ENCODE peak calls at places on chromosomes 13 and 19, in ten cellular contexts. C, K, Q, V, O, T, N, P, F and B are unnamed samples.

GRCh38 chr13:110853235-110853721 is 61.6 kb downstream of the ANKRD10 start:
- DNase-seq in C (no peak), K (no peak), Q (no peak), V (no peak), O (no peak), T (no peak), N (no peak), P (no peak), F (no peak), B (no peak)

GRCh38 chr19:48558018-48558684 is 6.2 kb downstream of the SULT2B1 start:
- DNase-seq in C (peak), K (no peak), Q (no peak), V (no peak), O (no peak), T (peak), N (no peak), P (peak), F (peak), B (peak)

GRCh38 chr13:106533101-106533939 is 2.1 kb downstream of the EFNB2 start:
- DNase-seq in C (peak), K (no peak), Q (peak), V (no peak), O (peak), T (peak), N (peak), P (peak), F (peak), B (peak)

GRCh38 chr19:10639836-10640235 is 14.3 kb upstream of the ILF3 start:
- DNase-seq in C (no peak), K (no peak), Q (no peak), V (no peak), O (no peak), T (no peak), N (no peak), P (no peak), F (no peak), B (no peak)

GRCh38 chr19:37511186-37511585 is 4.4 kb downstream of the ZNF793 start:
- DNase-seq in C (no peak), K (no peak), Q (no peak), V (no peak), O (no peak), T (no peak), N (no peak), P (no peak), F (no peak), B (no peak)

GRCh38 chr19:53183146-53183545 is 10.0 kb downstream of the ZNF665 start:
- DNase-seq in C (no peak), K (no peak), Q (no peak), V (no peak), O (no peak), T (peak), N (no peak), P (no peak), F (peak), B (no peak)

GRCh38 chr13:71729441-71729840 is 137.6 kb downstream of the DACH1 start:
- DNase-seq in C (no peak), K (no peak), Q (no peak), V (no peak), O (no peak), T (no peak), N (no peak), P (no peak), F (no peak), B (no peak)

GRCh38 chr13:26557393-26558073 is at the start of gene WASF3:
- DNase-seq in C (peak), K (no peak), Q (peak), V (no peak), O (peak), T (peak), N (peak), P (no peak), F (peak), B (peak)

GRCh38 chr13:27339299-27339698 is 68.7 kb downstream of the RASL11A start:
- DNase-seq in C (peak), K (no peak), Q (no peak), V (no peak), O (no peak), T (peak), N (no peak), P (peak), F (peak), B (peak)

GRCh38 chr13:35744566-35745203 is 268.2 kb upstream of the MAB21L1 start:
- DNase-seq in C (peak), K (no peak), Q (no peak), V (no peak), O (no peak), T (no peak), N (no peak), P (no peak), F (no peak), B (no peak)

GRCh38 chr19:10214784-10215183 is 16.3 kb downstream of the S1PR2 start:
- DNase-seq in C (peak), K (no peak), Q (no peak), V (no peak), O (no peak), T (peak), N (no peak), P (no peak), F (peak), B (no peak)

GRCh38 chr19:771332-771785 is 20.4 kb downstream of the MISP start:
- DNase-seq in C (peak), K (no peak), Q (no peak), V (no peak), O (no peak), T (peak), N (no peak), P (peak), F (peak), B (no peak)

GRCh38 chr13:66774046-66774445 is 456.1 kb downstream of the PCDH9 start:
- DNase-seq in C (no peak), K (no peak), Q (no peak), V (no peak), O (no peak), T (no peak), N (no peak), P (no peak), F (no peak), B (no peak)

GRCh38 chr19:38266981-38267597 is 2.7 kb downstream of the SPINT2 start:
- DNase-seq in C (peak), K (no peak), Q (no peak), V (no peak), O (no peak), T (peak), N (no peak), P (peak), F (peak), B (peak)

GRCh38 chr19:6590458-6591319 is at the start of gene CD70:
- DNase-seq in C (no peak), K (no peak), Q (no peak), V (peak), O (no peak), T (peak), N (no peak), P (no peak), F (no peak), B (no peak)

GRCh38 chr19:39333507-39333906 is 2.3 kb downstream of the GMFG start:
- DNase-seq in C (no peak), K (no peak), Q (no peak), V (no peak), O (no peak), T (no peak), N (no peak), P (no peak), F (no peak), B (no peak)

GRCh38 chr13:99403458-99403971 is 96.3 kb upstream of the GPR183 start:
- DNase-seq in C (no peak), K (no peak), Q (no peak), V (peak), O (no peak), T (no peak), N (no peak), P (no peak), F (no peak), B (no peak)

GRCh38 chr13:26707122-26708006 is 53.2 kb downstream of the GPR12 start:
- DNase-seq in C (peak), K (no peak), Q (no peak), V (peak), O (no peak), T (peak), N (peak), P (peak), F (peak), B (peak)

GRCh38 chr13:114071441-114071840 is 61.0 kb downstream of the RASA3 start:
- DNase-seq in C (no peak), K (no peak), Q (no peak), V (no peak), O (no peak), T (no peak), N (no peak), P (peak), F (no peak), B (no peak)

GRCh38 chr19:56477429-56478338 is 539 bp upstream of the ZNF667 start:
- DNase-seq in C (peak), K (peak), Q (no peak), V (no peak), O (peak), T (peak), N (no peak), P (no peak), F (peak), B (peak)

GRCh38 chr13:52850396-52851152 is 2.1 kb upstream of the PCDH8 start:
- DNase-seq in C (peak), K (no peak), Q (peak), V (no peak), O (peak), T (peak), N (peak), P (peak), F (peak), B (peak)

GRCh38 chr19:17205237-17206140 is 9.7 kb upstream of the USE1 start:
- DNase-seq in C (peak), K (no peak), Q (peak), V (peak), O (peak), T (peak), N (no peak), P (peak), F (peak), B (peak)

GRCh38 chr19:16544468-16545231 is 2.4 kb upstream of the CHERP start:
- DNase-seq in C (no peak), K (no peak), Q (no peak), V (no peak), O (no peak), T (no peak), N (no peak), P (no peak), F (no peak), B (no peak)

GRCh38 chr19:51114087-51114714 is 6.0 kb upstream of the CTU1 start:
- DNase-seq in C (no peak), K (no peak), Q (no peak), V (no peak), O (no peak), T (no peak), N (no peak), P (no peak), F (no peak), B (no peak)

GRCh38 chr13:98372886-98373285 is 195.8 kb upstream of the RNF113B start:
- DNase-seq in C (peak), K (no peak), Q (no peak), V (no peak), O (no peak), T (no peak), N (no peak), P (no peak), F (no peak), B (no peak)

GRCh38 chr13:45296259-45296658 is 44.7 kb downstream of the TPT1 start:
- DNase-seq in C (peak), K (no peak), Q (no peak), V (no peak), O (no peak), T (no peak), N (no peak), P (no peak), F (no peak), B (no peak)

GRCh38 chr19:5966215-5966614 is 11.7 kb downstream of the RANBP3 start:
- DNase-seq in C (peak), K (no peak), Q (no peak), V (no peak), O (no peak), T (peak), N (no peak), P (no peak), F (no peak), B (no peak)

GRCh38 chr13:20869540-20869939 is 33.0 kb downstream of the XPO4 start:
- DNase-seq in C (peak), K (no peak), Q (no peak), V (no peak), O (no peak), T (peak), N (no peak), P (no peak), F (peak), B (no peak)

GRCh38 chr13:29576581-29576980 is 18.9 kb downstream of the SLC7A1 start:
- DNase-seq in C (no peak), K (no peak), Q (no peak), V (no peak), O (no peak), T (no peak), N (no peak), P (no peak), F (no peak), B (no peak)

GRCh38 chr13:35888327-35888940 is 242.7 kb downstream of the DCLK1 start:
- DNase-seq in C (peak), K (no peak), Q (no peak), V (no peak), O (no peak), T (no peak), N (peak), P (no peak), F (no peak), B (no peak)

GRCh38 chr19:6113616-6114188 is 3.4 kb upstream of the RFX2 start:
- DNase-seq in C (no peak), K (no peak), Q (no peak), V (no peak), O (no peak), T (peak), N (no peak), P (no peak), F (no peak), B (no peak)

GRCh38 chr19:35134601-35135091 is at the start of gene LGI4:
- DNase-seq in C (no peak), K (no peak), Q (no peak), V (no peak), O (no peak), T (peak), N (no peak), P (no peak), F (no peak), B (no peak)

GRCh38 chr13:81326913-81327312 is 986.0 kb upstream of the SPRY2 start:
- DNase-seq in C (no peak), K (no peak), Q (no peak), V (no peak), O (no peak), T (no peak), N (peak), P (no peak), F (no peak), B (no peak)

GRCh38 chr13:25300861-25301346 is 521 bp upstream of the NUP58 start:
- DNase-seq in C (peak), K (no peak), Q (no peak), V (no peak), O (peak), T (no peak), N (no peak), P (no peak), F (no peak), B (no peak)

GRCh38 chr19:10884273-10884672 is 12.9 kb downstream of the CARM1 start:
- DNase-seq in C (peak), K (no peak), Q (no peak), V (no peak), O (no peak), T (peak), N (no peak), P (no peak), F (peak), B (no peak)